ENCODE peak calls at places on chromosomes 16 and 17, in eight cellular contexts. P is cardiac muscle cell, R is right lobe of liver, E is body of pancreas, U is dorsolateral prefrontal cortex, C is thoracic aorta, Y is prostate gland, N is HCT116. I is an unnamed sample.

GRCh38 chr16:57757326-57757786 is 21.8 kb downstream of the KATNB1 start:
- DNase-seq in U (peak; percentile 83), R (peak; percentile 90), E (peak; percentile 85), P (peak; percentile 82), N (no peak), Y (peak; percentile 82), C (peak; percentile 49), I (no peak)

GRCh38 chr17:1491406-1492248 is 859 bp downstream of the MYO1C start:
- DNase-seq in P (peak; percentile 82), E (peak; percentile 65), U (no peak), N (no peak), Y (no peak), R (peak; percentile 80), C (no peak), I (no peak)

GRCh38 chr16:85602402-85602801 is 10.7 kb upstream of the GSE1 start:
- DNase-seq in C (no peak), E (no peak), R (no peak), Y (no peak), U (no peak), N (no peak), P (no peak), I (no peak)

GRCh38 chr16:85979605-85980004 is 80.6 kb downstream of the IRF8 start:
- DNase-seq in U (peak; percentile 33), P (no peak), R (no peak), E (no peak), N (no peak), Y (no peak), C (no peak), I (no peak)

GRCh38 chr17:82935944-82936767 is 96.3 kb upstream of the ZNF750 start:
- DNase-seq in N (no peak), E (no peak), R (peak; percentile 9), P (no peak), U (peak; percentile 9), C (no peak), Y (no peak), I (no peak)

GRCh38 chr17:73363788-73364522 is 52.2 kb upstream of the CDC42EP4 start:
- DNase-seq in N (no peak), C (no peak), U (no peak), E (peak; percentile 68), R (no peak), P (no peak), Y (no peak), I (no peak)

GRCh38 chr17:27976331-27976730 is 66.1 kb upstream of the NLK start:
- DNase-seq in Y (no peak), N (no peak), C (no peak), R (no peak), U (no peak), P (no peak), E (no peak), I (no peak)

GRCh38 chr16:23015580-23015979 is 133.7 kb downstream of the USP31 start:
- DNase-seq in E (no peak), P (no peak), N (no peak), Y (no peak), R (no peak), C (no peak), U (no peak), I (no peak)

GRCh38 chr16:19833581-19833980 is 51.1 kb downstream of the GPRC5B start:
- DNase-seq in N (no peak), Y (no peak), R (no peak), E (no peak), P (no peak), U (no peak), C (no peak), I (no peak)

GRCh38 chr16:11135167-11135973 is 120.6 kb downstream of the SOCS1 start:
- DNase-seq in P (no peak), N (no peak), Y (no peak), C (no peak), U (no peak), E (peak; percentile 30), R (no peak), I (no peak)

GRCh38 chr17:42408076-42408475 is 15.0 kb downstream of the CAVIN1 start:
- DNase-seq in P (no peak), R (no peak), N (no peak), E (no peak), C (no peak), Y (no peak), U (peak; percentile 78), I (no peak)

GRCh38 chr16:4611337-4612023 is 3.2 kb downstream of the UBALD1 start:
- DNase-seq in P (no peak), E (no peak), Y (no peak), N (no peak), C (no peak), U (no peak), R (no peak), I (no peak)

GRCh38 chr17:48144976-48145798 is 37.6 kb downstream of the SNX11 start:
- DNase-seq in Y (no peak), P (no peak), R (no peak), E (no peak), C (no peak), U (no peak), N (no peak), I (no peak)

GRCh38 chr16:1632638-1632970 is 20.4 kb downstream of the CRAMP1 start:
- DNase-seq in E (no peak), C (no peak), U (no peak), P (no peak), Y (no peak), N (no peak), R (no peak), I (no peak)

GRCh38 chr17:2171725-2172446 is 117.0 kb downstream of the HIC1 start:
- DNase-seq in U (no peak), Y (peak; percentile 84), C (peak; percentile 54), N (no peak), R (peak; percentile 82), E (peak; percentile 90), P (peak; percentile 60), I (no peak)

DNA sequence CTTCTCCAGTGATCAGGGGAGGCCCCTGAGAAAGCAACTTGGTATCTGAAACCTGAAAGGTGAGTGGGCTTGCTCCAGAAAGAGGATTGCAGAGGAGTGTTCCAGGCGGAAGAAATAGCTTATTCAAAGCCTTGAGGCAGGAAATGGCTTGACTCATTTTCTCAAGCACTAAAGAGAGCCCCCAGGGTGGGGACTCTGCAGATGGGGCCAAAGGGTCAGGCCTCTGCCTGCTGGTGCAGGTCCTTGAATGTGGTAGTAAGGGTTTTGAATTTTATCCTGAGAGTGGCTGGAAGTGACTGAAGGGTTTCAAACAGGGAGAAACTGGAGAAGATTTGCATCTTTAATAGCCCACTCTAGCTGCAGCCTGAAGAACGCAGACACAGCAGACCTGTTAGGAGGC is 144.5 kb downstream of the CCT6B start:
- DNase-seq in N (no peak), R (no peak), U (no peak), P (no peak), C (no peak), E (no peak), Y (no peak), I (no peak)
- TF ChIP-seq CTCF in N (no peak), R (no peak), U (no peak), P (no peak), C (no peak), E (no peak), Y (no peak), I (no peak)

GRCh38 chr17:11803226-11803625 is 194.0 kb downstream of the ZNF18 start:
- DNase-seq in E (no peak), P (no peak), R (no peak), U (no peak), C (no peak), N (no peak), Y (no peak), I (no peak)

GRCh38 chr17:11813278-11813677 is 184.0 kb downstream of the ZNF18 start:
- DNase-seq in R (no peak), C (no peak), Y (no peak), P (no peak), E (no peak), U (no peak), N (no peak), I (no peak)

GRCh38 chr17:11805952-11806351 is 191.3 kb downstream of the ZNF18 start:
- DNase-seq in N (no peak), Y (no peak), E (no peak), U (no peak), R (no peak), P (no peak), C (no peak), I (no peak)

GRCh38 chr17:11803635-11804034 is 193.6 kb downstream of the ZNF18 start:
- DNase-seq in U (no peak), P (no peak), R (no peak), E (no peak), N (no peak), C (no peak), Y (no peak), I (no peak)

DNA sequence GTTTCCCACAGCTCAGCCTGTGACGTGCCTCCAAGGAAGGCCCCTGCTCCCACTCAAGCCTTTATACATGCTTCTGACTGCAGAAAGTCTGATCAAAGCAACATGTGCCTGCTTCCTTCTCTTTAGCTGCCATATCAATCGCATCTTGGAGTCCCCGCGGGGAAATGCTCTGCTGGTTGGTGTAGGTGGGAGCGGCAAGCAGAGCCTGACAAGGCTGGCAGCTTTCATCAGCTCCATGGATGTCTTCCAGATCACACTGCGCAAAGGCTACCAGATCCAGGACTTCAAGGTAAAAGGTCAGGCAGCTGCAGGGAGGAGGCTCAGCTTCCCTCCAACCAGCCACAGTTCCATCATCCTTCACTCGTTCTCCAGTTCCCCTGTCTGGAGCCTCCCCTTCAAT is 189.7 kb downstream of the ZNF18 start:
- DNase-seq in N (no peak), R (no peak), P (peak; percentile 72), C (no peak), Y (no peak), E (no peak), U (no peak), I (no peak)
- H3K27ac ChIP-seq in N (no peak overlapping the region), R (no peak overlapping the region), P (peak overlapping the region; percentile 73), C (no peak overlapping the region), Y (no peak overlapping the region), E (no peak overlapping the region), U (no peak overlapping the region), I (no peak overlapping the region)

GRCh38 chr17:45784293-45784582 is at the start of gene CRHR1:
- DNase-seq in R (no peak), C (no peak), N (no peak), E (no peak), U (no peak), Y (no peak), P (no peak), I (no peak)
- H3K4me3 ChIP-seq in R (peak within 1 kb of the TSS; percentile 11), C (peak within 1 kb of the TSS; percentile 73), N (peak within 1 kb of the TSS; percentile 54), E (peak within 1 kb of the TSS; percentile 31), U (peak within 1 kb of the TSS; percentile 55), Y (peak within 1 kb of the TSS; percentile 53), P (peak within 1 kb of the TSS; percentile 39), I (peak within 1 kb of the TSS; percentile 23)

GRCh38 chr17:58092101-58092796 is 9.0 kb downstream of the DYNLL2 start:
- DNase-seq in C (no peak), N (no peak), Y (no peak), U (no peak), R (no peak), P (no peak), E (no peak), I (no peak)

GRCh38 chr17:58089111-58089510 is 5.9 kb downstream of the DYNLL2 start:
- DNase-seq in R (no peak), N (no peak), Y (no peak), E (no peak), U (no peak), C (no peak), P (no peak), I (no peak)

GRCh38 chr17:58094118-58094517 is 10.9 kb downstream of the DYNLL2 start:
- DNase-seq in R (no peak), U (no peak), E (no peak), C (no peak), N (no peak), Y (no peak), P (no peak), I (no peak)

GRCh38 chr17:58091024-58091567 is 7.9 kb downstream of the DYNLL2 start:
- DNase-seq in C (no peak), P (no peak), N (no peak), U (no peak), R (no peak), E (no peak), Y (no peak), I (no peak)

GRCh38 chr17:58092797-58093385 is 9.7 kb downstream of the DYNLL2 start:
- DNase-seq in Y (no peak), R (no peak), P (no peak), N (no peak), E (no peak), U (no peak), C (no peak), I (no peak)
- TF ChIP-seq CTCF in Y (no peak), R (no peak), P (no peak), N (no peak), E (no peak), U (no peak), C (no peak), I (no peak)